ENCODE peak calls at places on chromosomes 13 and 19, in four cellular contexts. B, F, H and S are unnamed samples.

GRCh38 chr13:24270639-24271131 is 38.7 kb upstream of the C1QTNF9 start:
- DNase-seq in H (no peak), F (peak), B (peak), S (peak)

GRCh38 chr19:5397804-5398692 is 57.2 kb upstream of the ZNRF4 start:
- DNase-seq in B (no peak), H (peak), F (no peak), S (no peak)

GRCh38 chr13:111503376-111503775 is 182.9 kb downstream of the TEX29 start:
- DNase-seq in H (no peak), F (no peak), B (no peak), S (no peak)

GRCh38 chr13:28820099-28821051 is at the start of gene MTUS2:
- DNase-seq in H (peak), B (no peak), F (no peak), S (no peak)

GRCh38 chr19:39671739-39672363 is 16.1 kb downstream of the LGALS16 start:
- DNase-seq in F (peak), B (peak), H (peak), S (peak)

GRCh38 chr13:98626298-98626940 is 49.5 kb upstream of the STK24 start:
- DNase-seq in F (no peak), H (no peak), B (no peak), S (no peak)

GRCh38 chr19:15404097-15404779 is 14.6 kb downstream of the AKAP8L start:
- DNase-seq in F (no peak), H (no peak), B (no peak), S (no peak)

GRCh38 chr13:44629465-44630183 is 53.5 kb upstream of the TSC22D1 start:
- DNase-seq in F (no peak), H (no peak), B (peak), S (peak)

GRCh38 chr13:56039992-56040391 is 1100.7 kb upstream of the PRR20A start:
- DNase-seq in F (no peak), H (no peak), B (no peak), S (no peak)

GRCh38 chr13:32639502-32640105 is 53.4 kb downstream of the PDS5B start:
- DNase-seq in B (peak), H (peak), F (peak), S (peak)

GRCh38 chr19:662207-662961 is 630 bp downstream of the RNF126 start:
- DNase-seq in F (peak), H (peak), B (peak), S (peak)

GRCh38 chr13:111951982-111952565 is 114.9 kb upstream of the SOX1 start:
- DNase-seq in B (no peak), H (no peak), F (no peak), S (no peak)

GRCh38 chr13:67155898-67156717 is 74.0 kb downstream of the PCDH9 start:
- DNase-seq in F (no peak), B (no peak), H (no peak), S (no peak)

GRCh38 chr13:69418319-69418718 is 689.3 kb upstream of the ATXN8OS start:
- DNase-seq in B (no peak), H (no peak), F (no peak), S (no peak)

GRCh38 chr13:24381539-24382265 is 72.3 kb downstream of the C1QTNF9 start:
- DNase-seq in B (peak), H (no peak), F (no peak), S (peak)

GRCh38 chr13:102814025-102814607 is 15.2 kb downstream of the BIVM start:
- DNase-seq in B (no peak), H (no peak), F (no peak), S (no peak)

GRCh38 chr13:30466358-30466714 is 600 bp upstream of the HMGB1 start:
- DNase-seq in H (peak), F (no peak), B (no peak), S (peak)

GRCh38 chr19:50488795-50489194 is 12.1 kb upstream of the GARIN5A start:
- DNase-seq in B (no peak), H (no peak), F (no peak), S (no peak)

GRCh38 chr13:107803822-107804495 is 411.4 kb downstream of the LIG4 start:
- DNase-seq in F (no peak), H (peak), B (no peak), S (no peak)

GRCh38 chr13:75362026-75362425 is 119.9 kb downstream of the TBC1D4 start:
- DNase-seq in F (no peak), H (no peak), B (no peak), S (no peak)

GRCh38 chr13:43368003-43368402 is 344.6 kb downstream of the DNAJC15 start:
- DNase-seq in H (no peak), B (no peak), F (no peak), S (peak)

GRCh38 chr19:35224681-35225604 is 3.6 kb downstream of the FAM187B start:
- DNase-seq in H (no peak), B (no peak), F (no peak), S (no peak)

GRCh38 chr13:107284168-107284567 is 716.2 kb upstream of the ARGLU1 start:
- DNase-seq in F (no peak), H (no peak), B (no peak), S (no peak)

GRCh38 chr13:66532146-66532545 is 698.0 kb downstream of the PCDH9 start:
- DNase-seq in F (no peak), B (no peak), H (no peak), S (peak)

GRCh38 chr19:51541458-51542357 is 10.2 kb upstream of the SIGLEC6 start:
- DNase-seq in F (no peak), B (peak), H (no peak), S (no peak)

GRCh38 chr13:44932171-44932849 is 57.0 kb downstream of the NUFIP1 start:
- DNase-seq in B (peak), F (no peak), H (no peak), S (no peak)

GRCh38 chr13:108463365-108463764 is 166.0 kb upstream of the MYO16 start:
- DNase-seq in B (peak), H (no peak), F (no peak), S (peak)

GRCh38 chr13:80684525-80685017 is 343.6 kb upstream of the SPRY2 start:
- DNase-seq in B (no peak), H (no peak), F (no peak), S (no peak)

GRCh38 chr13:42970824-42971669 is 21.0 kb downstream of the EPSTI1 start:
- DNase-seq in H (peak), F (peak), B (peak), S (peak)

GRCh38 chr13:23570099-23570926 is at the start of gene TNFRSF19:
- DNase-seq in H (no peak), F (no peak), B (peak), S (peak)

GRCh38 chr13:34294483-34295129 is 476.7 kb downstream of the RFC3 start:
- DNase-seq in B (peak), H (no peak), F (no peak), S (peak)

GRCh38 chr19:1863638-1864479 is 480 bp upstream of the KLF16 start:
- DNase-seq in H (peak), F (peak), B (peak), S (peak)